ENCODE peak calls at places on chromosomes 3 and 15, in ten cellular contexts. M, N, R, T, G, D, H, C, J and Q are unnamed samples.

GRCh38 chr3:156434921-156435320 is 120.0 kb downstream of the SSR3 start:
- DNase-seq in M (no peak), N (no peak), R (no peak), T (no peak), G (no peak), D (no peak), H (no peak), C (no peak), J (no peak), Q (no peak)

GRCh38 chr15:74378853-74379252 is 11.4 kb upstream of the CYP11A1 start:
- DNase-seq in M (no peak), N (no peak), R (peak; percentile 44), T (no peak), G (no peak), D (no peak), H (peak; percentile 49), C (no peak), J (peak; percentile 64), Q (no peak)

GRCh38 chr3:174498638-174499037 is 360.5 kb upstream of the NAALADL2 start:
- DNase-seq in M (no peak), N (no peak), R (peak; percentile 34), T (no peak), G (no peak), D (no peak), H (peak; percentile 70), C (no peak), J (no peak), Q (no peak)

GRCh38 chr15:92884813-92885461 is 15.2 kb upstream of the CHD2 start:
- DNase-seq in M (no peak), N (peak; percentile 33), R (no peak), T (no peak), G (no peak), D (no peak), H (peak; percentile 43), C (no peak), J (no peak), Q (no peak)

GRCh38 chr3:72523409-72524172 is 324.7 kb downstream of the SHQ1 start:
- DNase-seq in M (no peak), N (no peak), R (no peak), T (peak; percentile 46), G (no peak), D (no peak), H (no peak), C (peak; percentile 31), J (no peak), Q (no peak)

GRCh38 chr15:22968356-22968755 is 11.8 kb downstream of the CYFIP1 start:
- DNase-seq in M (no peak), N (no peak), R (peak; percentile 96), T (no peak), G (no peak), D (no peak), H (peak; percentile 91), C (no peak), J (no peak), Q (no peak)

GRCh38 chr3:171535799-171536198 is 75.6 kb upstream of the TNIK start:
- DNase-seq in M (no peak), N (no peak), R (no peak), T (no peak), G (no peak), D (no peak), H (no peak), C (no peak), J (no peak), Q (no peak)

GRCh38 chr3:10377148-10377725 is 56.3 kb upstream of the SEC13 start:
- DNase-seq in M (peak; percentile 60), N (no peak), R (no peak), T (no peak), G (no peak), D (no peak), H (no peak), C (no peak), J (no peak), Q (no peak)

GRCh38 chr3:194323785-194324735 is 27.1 kb downstream of the CPN2 start:
- DNase-seq in M (peak; percentile 78), N (no peak), R (peak; percentile 19), T (peak; percentile 73), G (peak; percentile 50), D (peak; percentile 60), H (peak; percentile 78), C (peak; percentile 77), J (peak; percentile 26), Q (peak; percentile 53)

GRCh38 chr15:96503276-96503675 is 172.8 kb downstream of the NR2F2 start:
- DNase-seq in M (no peak), N (no peak), R (no peak), T (no peak), G (no peak), D (no peak), H (no peak), C (no peak), J (no peak), Q (no peak)

GRCh38 chr3:175916151-175916946 is 1057.2 kb downstream of the NAALADL2 start:
- DNase-seq in M (no peak), N (no peak), R (no peak), T (no peak), G (no peak), D (no peak), H (peak; percentile 40), C (no peak), J (no peak), Q (no peak)

GRCh38 chr15:69648215-69648614 is 195.6 kb downstream of the RPLP1 start:
- DNase-seq in M (peak; percentile 41), N (peak; percentile 65), R (peak; percentile 1), T (no peak), G (no peak), D (no peak), H (no peak), C (no peak), J (no peak), Q (peak; percentile 74)

GRCh38 chr3:28799084-28799483 is 450.5 kb upstream of the AZI2 start:
- DNase-seq in M (no peak), N (no peak), R (peak; percentile 21), T (no peak), G (no peak), D (no peak), H (peak; percentile 8), C (no peak), J (no peak), Q (peak; percentile 22)

GRCh38 chr15:78420220-78420619 is 17.8 kb upstream of the IREB2 start:
- DNase-seq in M (no peak), N (no peak), R (no peak), T (no peak), G (no peak), D (no peak), H (no peak), C (no peak), J (no peak), Q (no peak)

GRCh38 chr3:184562875-184563568 is 1.4 kb downstream of the EPHB3 start:
- DNase-seq in M (no peak), N (peak; percentile 20), R (no peak), T (no peak), G (no peak), D (peak; percentile 69), H (peak; percentile 39), C (no peak), J (no peak), Q (no peak)

GRCh38 chr3:59081071-59081470 is 31.2 kb upstream of the CFAP20DC start:
- DNase-seq in M (no peak), N (no peak), R (no peak), T (no peak), G (no peak), D (no peak), H (no peak), C (no peak), J (no peak), Q (no peak)

GRCh38 chr15:50218291-50218690 is 36.3 kb downstream of the SLC27A2 start:
- DNase-seq in M (no peak), N (no peak), R (no peak), T (no peak), G (no peak), D (no peak), H (no peak), C (no peak), J (no peak), Q (no peak)

GRCh38 chr3:54621181-54621580 is 306.7 kb downstream of the LRTM1 start:
- DNase-seq in M (no peak), N (no peak), R (no peak), T (no peak), G (no peak), D (no peak), H (no peak), C (no peak), J (no peak), Q (peak; percentile 84)

GRCh38 chr15:100019601-100020000 is 286.4 kb upstream of the LYSMD4 start:
- DNase-seq in M (no peak), N (no peak), R (no peak), T (no peak), G (no peak), D (no peak), H (no peak), C (no peak), J (no peak), Q (no peak)

GRCh38 chr3:69290006-69290405 is 95.9 kb downstream of the FRMD4B start:
- DNase-seq in M (no peak), N (no peak), R (no peak), T (no peak), G (no peak), D (no peak), H (peak; percentile 6), C (no peak), J (no peak), Q (no peak)

GRCh38 chr3:133927543-133928066 is 31.9 kb upstream of the RAB6B start:
- DNase-seq in M (peak; percentile 95), N (peak; percentile 16), R (no peak), T (no peak), G (peak; percentile 78), D (peak; percentile 82), H (peak; percentile 51), C (peak; percentile 92), J (peak; percentile 86), Q (peak; percentile 95)

GRCh38 chr15:67175643-67176071 is 78.8 kb downstream of the AAGAB start:
- DNase-seq in M (peak; percentile 80), N (no peak), R (peak; percentile 91), T (no peak), G (no peak), D (peak; percentile 35), H (peak; percentile 58), C (peak; percentile 70), J (no peak), Q (no peak)

GRCh38 chr3:152834354-152835310 is at the start of gene P2RY1:
- DNase-seq in M (peak; percentile 92), N (no peak), R (peak; percentile 67), T (peak; percentile 77), G (peak; percentile 46), D (peak; percentile 84), H (peak; percentile 32), C (peak; percentile 76), J (no peak), Q (peak; percentile 87)

GRCh38 chr3:102224171-102224570 is 210.6 kb upstream of the ZPLD1 start:
- DNase-seq in M (no peak), N (no peak), R (peak; percentile 46), T (peak; percentile 3), G (no peak), D (no peak), H (peak; percentile 65), C (peak; percentile 30), J (no peak), Q (peak; percentile 25)

GRCh38 chr15:85874236-85874635 is 79.5 kb upstream of the KLHL25 start:
- DNase-seq in M (no peak), N (no peak), R (no peak), T (no peak), G (no peak), D (no peak), H (no peak), C (no peak), J (no peak), Q (no peak)

GRCh38 chr15:25883860-25884259 is 20.7 kb upstream of the ATP10A start:
- DNase-seq in M (no peak), N (no peak), R (peak; percentile 76), T (no peak), G (no peak), D (no peak), H (peak; percentile 99), C (no peak), J (no peak), Q (no peak)

GRCh38 chr15:71237456-71238188 is 122.4 kb downstream of the THSD4 start:
- DNase-seq in M (no peak), N (no peak), R (peak; percentile 99), T (peak; percentile 84), G (no peak), D (peak; percentile 65), H (peak; percentile 96), C (no peak), J (no peak), Q (no peak)

GRCh38 chr3:193771736-193772135 is 178.7 kb downstream of the OPA1 start:
- DNase-seq in M (no peak), N (no peak), R (no peak), T (no peak), G (no peak), D (no peak), H (no peak), C (no peak), J (no peak), Q (no peak)